ENCODE peak calls at places on chromosomes 3 and 15, in nine cellular contexts. V is PC-3, C is HepG2, F is neural progenitor cell, O is astrocyte, X is GM23248, T is mammary epithelial cell, J is hepatocyte, N is GM23338. G is an unnamed sample. For H3K4me1, the result is how much of the 10 kb centered on the place peaks cover.

GRCh38 chr3:136728918-136729317 is 23.3 kb downstream of the STAG1 start:
- DNase-seq in O (peak), T (peak), F (peak), C (no peak), J (peak), X (peak), V (no peak), N (peak), G (no peak)

GRCh38 chr3:53122933-53123305 is 7.3 kb downstream of the RFT1 start:
- DNase-seq in C (no peak), O (no peak), X (no peak), V (no peak), J (no peak), N (no peak), F (no peak), T (no peak), G (no peak)

GRCh38 chr3:11185564-11186317 is 31.4 kb downstream of the HRH1 start:
- DNase-seq in O (peak), C (no peak), V (peak), J (peak), F (no peak), T (peak), N (no peak), X (peak), G (peak)

GRCh38 chr3:105119801-105120340 is 246.8 kb upstream of the ALCAM start:
- DNase-seq in T (peak), F (no peak), V (peak), O (no peak), X (peak), J (no peak), C (no peak), N (no peak), G (no peak)

GRCh38 chr15:31200735-31201151 is 99.2 kb upstream of the TRPM1 start:
- DNase-seq in C (peak), J (peak), V (peak), O (no peak), N (peak), T (peak), X (peak), F (peak), G (peak)

GRCh38 chr15:95259965-95260364 is 1028.6 kb downstream of the MCTP2 start:
- DNase-seq in T (peak), V (no peak), C (no peak), N (peak), O (peak), X (no peak), J (no peak), F (peak), G (no peak)

GRCh38 chr3:10365316-10365715 is 44.4 kb upstream of the SEC13 start:
- DNase-seq in V (no peak), N (no peak), F (no peak), X (no peak), T (no peak), C (no peak), J (no peak), O (no peak), G (no peak)

GRCh38 chr15:49045691-49046112 is 544 bp downstream of the SECISBP2L start:
- DNase-seq in V (peak), J (peak), F (peak), O (peak), T (peak), N (peak), C (peak), X (peak), G (peak)

GRCh38 chr3:150543128-150543527 is 3.2 kb downstream of the SERP1 start:
- DNase-seq in X (no peak), J (no peak), N (no peak), F (no peak), V (no peak), O (no peak), C (no peak), T (no peak), G (no peak)

GRCh38 chr3:53485675-53486365 is 8.6 kb upstream of the CACNA1D start:
- DNase-seq in V (peak), X (no peak), N (no peak), T (no peak), O (no peak), C (no peak), J (no peak), F (no peak), G (no peak)

GRCh38 chr3:195802261-195802701 is 9.4 kb downstream of the MUC4 start:
- DNase-seq in X (no peak), O (no peak), N (no peak), V (no peak), C (no peak), F (no peak), J (no peak), T (no peak), G (no peak)
- TF ChIP-seq EZH2 in X (no peak), O (no peak), N (no peak), V (no peak), C (no peak), F (no peak), J (no peak), T (no peak), G (no peak)

GRCh38 chr15:28921336-28921735 is 35.6 kb downstream of the APBA2 start:
- DNase-seq in X (no peak), V (no peak), N (no peak), O (no peak), T (no peak), C (no peak), J (no peak), F (no peak), G (no peak)
- H3K4me1 ChIP-seq in X (under half), V (under half), N (under half), O (under half), T (under half), C (under half), J (under half), F (under half), G (under half)

GRCh38 chr3:16247282-16248058 is 17.3 kb downstream of the DPH3 start:
- DNase-seq in N (peak), T (peak), O (peak), F (peak), C (peak), V (peak), X (peak), J (peak), G (peak)
- TF ChIP-seq EZH2 in N (no peak), T (no peak), O (no peak), F (no peak), C (no peak), V (no peak), X (no peak), J (no peak), G (no peak)

DNA sequence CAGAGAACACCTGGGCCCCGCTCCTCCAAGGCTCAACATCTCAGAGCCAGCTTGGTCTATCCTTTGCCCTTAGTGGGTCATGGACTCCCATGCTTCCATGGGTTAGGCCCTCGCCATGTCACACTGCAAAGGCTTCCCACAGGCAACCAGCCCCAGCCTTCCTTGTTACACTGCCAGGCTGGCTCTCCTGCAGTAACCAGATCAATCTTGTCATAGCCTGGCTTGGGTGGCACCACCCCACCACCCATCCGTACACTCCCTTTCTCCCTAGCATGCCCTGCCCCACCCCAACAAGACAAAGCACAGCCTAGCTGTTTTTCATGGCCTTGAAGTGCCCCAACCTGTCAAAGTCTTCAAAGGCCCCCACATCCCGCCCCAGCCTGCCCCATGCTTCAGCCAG is 30.5 kb downstream of the CA12 start:
- DNase-seq in F (no peak), N (no peak), T (no peak), O (no peak), J (no peak), V (no peak), X (no peak), C (no peak), G (no peak)
- H3K4me1 ChIP-seq in F (under half), N (under half), T (under half), O (under half), J (under half), V (under half), X (under half), C (under half), G (under half)

GRCh38 chr3:62373714-62374333 is 474 bp upstream of the FEZF2 start:
- DNase-seq in J (no peak), C (no peak), V (no peak), O (no peak), X (no peak), N (peak), T (no peak), F (peak), G (no peak)
- TF ChIP-seq EZH2 in J (peak), C (no peak), V (no peak), O (peak), X (peak), N (no peak), T (peak), F (peak), G (peak)

DNA sequence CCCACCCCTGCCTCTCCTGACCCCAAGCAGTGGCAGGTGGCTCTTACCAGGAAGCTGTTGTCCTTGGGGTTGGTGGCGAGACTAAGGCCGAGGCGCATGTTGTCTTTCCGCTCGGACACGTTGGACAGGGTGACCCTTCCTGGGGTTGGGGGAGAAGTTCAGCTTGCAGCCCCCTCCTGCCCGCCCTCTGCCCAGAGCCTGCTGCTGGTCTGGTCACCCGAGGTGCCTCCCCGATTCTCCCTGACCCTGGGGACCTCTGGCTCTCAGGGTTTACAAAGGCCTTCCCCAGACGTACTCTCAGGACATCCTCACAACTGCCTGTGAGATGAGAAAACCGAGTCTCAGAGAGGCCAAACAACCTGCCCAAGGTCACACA is 67.3 kb downstream of the ITGA11 start:
- DNase-seq in O (no peak), X (no peak), V (no peak), T (no peak), N (no peak), F (no peak), J (no peak), C (no peak), G (no peak)
- H3K4me1 ChIP-seq in O (half or more), X (under half), V (under half), T (under half), N (under half), F (under half), J (under half), C (under half), G (under half)

GRCh38 chr15:50182233-50183013 is 427 bp downstream of the SLC27A2 start:
- DNase-seq in J (peak), F (peak), X (peak), T (peak), O (peak), V (no peak), C (no peak), N (peak), G (no peak)
- TF ChIP-seq EZH2 in J (no peak), F (peak), X (no peak), T (no peak), O (peak), V (no peak), C (no peak), N (no peak), G (peak)

DNA sequence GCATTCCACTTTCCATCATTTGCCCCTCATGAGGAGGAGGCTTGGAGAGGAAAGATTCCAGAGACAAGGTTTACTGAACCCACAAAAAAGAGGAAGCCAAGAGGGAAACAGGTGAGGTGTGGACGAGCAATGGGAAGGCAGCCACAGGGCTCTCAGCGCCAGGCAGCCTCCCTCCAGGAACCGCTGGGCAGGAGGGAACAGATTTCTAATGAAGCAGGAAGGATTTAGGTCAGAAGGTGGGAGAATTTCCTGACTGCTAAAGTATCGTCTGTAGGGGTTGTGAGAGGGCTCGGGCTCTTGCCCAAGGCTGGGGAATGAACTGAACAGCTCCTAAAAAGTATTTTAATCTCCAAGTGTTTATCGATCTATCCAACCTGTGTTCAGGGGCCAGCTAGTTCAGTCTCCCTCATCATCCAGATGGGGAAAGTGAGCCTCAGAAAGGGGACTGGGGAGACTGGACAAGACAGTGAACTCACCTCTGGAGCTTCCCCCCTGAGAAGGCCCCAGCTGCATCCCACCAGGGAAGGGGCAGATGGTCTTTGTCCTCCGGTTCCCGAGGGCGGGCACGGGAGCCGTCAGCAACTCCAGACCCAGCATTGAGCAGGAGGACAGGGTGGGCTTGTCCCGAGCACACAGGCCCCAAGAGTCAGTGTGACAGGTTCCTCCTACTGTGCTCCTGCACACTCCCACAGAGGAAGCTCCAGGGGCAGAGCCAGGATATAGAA is 10.5 kb downstream of the LOXL1 start:
- DNase-seq in X (no peak), V (no peak), C (no peak), J (no peak), F (no peak), N (no peak), O (no peak), T (no peak), G (no peak)
- H3K4me1 ChIP-seq in X (half or more), V (half or more), C (under half), J (under half), F (under half), N (under half), O (half or more), T (under half), G (under half)

G was measured in A673.